ENCODE peak calls at places on chromosomes 6 and 20, in seven cellular contexts. Z, M, B, Y, W, J and U are unnamed samples.

GRCh38 chr6:129135421-129135820 is 252.5 kb downstream of the LAMA2 start:
- DNase-seq in B (no peak), Y (no peak), J (no peak), W (no peak), M (no peak), Z (no peak), U (peak; percentile 72)

GRCh38 chr6:47859132-47859531 is 77.3 kb downstream of the OPN5 start:
- DNase-seq in J (no peak), Y (no peak), Z (no peak), B (no peak), M (no peak), W (no peak), U (no peak)

GRCh38 chr20:4006640-4007039 is 8.7 kb downstream of the RNF24 start:
- DNase-seq in M (peak; percentile 43), Z (peak; percentile 57), J (no peak), Y (no peak), B (no peak), W (no peak), U (peak; percentile 49)

GRCh38 chr20:59774204-59774641 is 159.2 kb downstream of the SYCP2 start:
- DNase-seq in B (no peak), Y (peak; percentile 42), M (no peak), W (no peak), Z (no peak), J (no peak), U (no peak)

GRCh38 chr20:8542115-8542486 is 410.0 kb downstream of the PLCB1 start:
- DNase-seq in Y (no peak), M (no peak), B (no peak), J (no peak), Z (no peak), W (no peak), U (no peak)

GRCh38 chr20:2114106-2114505 is 12.5 kb downstream of the STK35 start:
- DNase-seq in Z (no peak), M (no peak), W (no peak), B (no peak), Y (no peak), J (no peak), U (no peak)

GRCh38 chr6:30727920-30728605 is 7.9 kb downstream of the TUBB start:
- DNase-seq in Y (no peak), M (no peak), Z (no peak), W (no peak), J (no peak), B (peak; percentile 80), U (peak; percentile 68)

GRCh38 chr6:47180633-47181032 is 129.1 kb downstream of the TNFRSF21 start:
- DNase-seq in W (no peak), Y (no peak), Z (no peak), M (peak; percentile 61), J (no peak), B (peak; percentile 60), U (peak; percentile 51)

GRCh38 chr6:144753023-144753705 is 468.0 kb downstream of the UTRN start:
- DNase-seq in Y (no peak), J (no peak), Z (no peak), M (no peak), W (no peak), B (no peak), U (no peak)

GRCh38 chr6:65937982-65938381 is 231.0 kb upstream of the EYS start:
- DNase-seq in M (peak; percentile 5), B (no peak), J (no peak), Z (peak; percentile 70), W (no peak), Y (peak; percentile 86), U (peak; percentile 4)

GRCh38 chr20:4038047-4038459 is 22.7 kb upstream of the RNF24 start:
- DNase-seq in Y (peak; percentile 94), Z (no peak), M (peak; percentile 81), B (peak; percentile 79), J (peak; percentile 69), W (no peak), U (peak; percentile 74)

GRCh38 chr20:24859539-24859938 is 89.5 kb upstream of the CST7 start:
- DNase-seq in Y (no peak), M (no peak), B (no peak), W (no peak), J (no peak), Z (no peak), U (no peak)

GRCh38 chr6:74899416-74899815 is 306.4 kb downstream of the COL12A1 start:
- DNase-seq in J (no peak), B (peak; percentile 77), Z (no peak), M (peak; percentile 42), W (no peak), Y (no peak), U (peak; percentile 76)

GRCh38 chr20:61680096-61680495 is 385.6 kb downstream of the TAF4 start:
- DNase-seq in Y (no peak), W (no peak), J (no peak), M (no peak), B (no peak), Z (no peak), U (no peak)
- H3K4me3 ChIP-seq in Y (no peak overlapping the region), W (no peak overlapping the region), J (no peak overlapping the region), M (no peak overlapping the region), B (no peak overlapping the region), Z (no peak overlapping the region), U (no peak overlapping the region)

DNA sequence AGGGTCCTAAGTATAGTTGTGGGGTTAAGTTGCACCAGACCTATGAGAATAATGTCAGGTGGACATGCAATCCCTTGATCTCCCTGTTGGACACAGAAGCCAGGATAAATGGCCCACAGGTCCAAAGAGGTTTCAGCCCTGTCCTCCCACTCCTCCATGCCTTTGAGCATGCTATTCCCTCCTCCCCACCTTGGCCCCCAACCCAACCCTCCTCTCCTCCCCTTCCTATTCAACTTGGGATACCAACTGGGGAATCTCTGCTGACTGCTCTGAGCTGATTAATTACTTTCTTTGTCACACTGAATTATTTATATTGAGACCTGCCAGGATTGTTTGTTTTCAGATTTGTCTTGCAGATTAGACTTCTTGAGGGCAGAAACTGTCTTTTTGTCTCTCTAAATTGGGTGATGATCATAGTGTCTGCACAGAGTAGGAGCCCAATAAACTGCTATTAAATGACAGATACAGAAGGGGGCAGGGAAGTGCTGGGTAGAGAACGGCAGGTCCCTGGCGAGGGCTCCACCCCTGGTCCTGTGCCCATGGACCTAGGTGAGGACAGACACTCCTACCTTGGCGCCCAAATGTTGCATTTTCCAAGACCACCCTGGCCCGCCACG is 120.9 kb downstream of the UNC5CL start:
- DNase-seq in B (no peak), M (no peak), W (no peak), J (no peak), Z (no peak), Y (peak; percentile 36), U (no peak)
- TF ChIP-seq CTCF in B (no peak), M (no peak), W (no peak), J (no peak), Z (no peak), Y (no peak), U (no peak)

GRCh38 chr6:52024451-52025068 is 62.9 kb downstream of the PKHD1 start:
- DNase-seq in M (no peak), Z (no peak), J (no peak), Y (no peak), W (no peak), B (no peak), U (no peak)
- H3K4me3 ChIP-seq in M (no peak overlapping the region), Z (no peak overlapping the region), J (no peak overlapping the region), Y (no peak overlapping the region), W (no peak overlapping the region), B (no peak overlapping the region), U (no peak overlapping the region)

GRCh38 chr6:43852350-43852864 is 82.4 kb downstream of the VEGFA start:
- DNase-seq in Y (no peak), B (no peak), J (no peak), W (no peak), M (no peak), Z (no peak), U (no peak)

GRCh38 chr6:43849844-43850243 is 79.8 kb downstream of the VEGFA start:
- DNase-seq in M (peak; percentile 64), J (no peak), Y (no peak), Z (no peak), B (peak; percentile 89), W (no peak), U (no peak)

GRCh38 chr6:43851204-43851855 is 81.3 kb downstream of the VEGFA start:
- DNase-seq in Y (no peak), W (no peak), Z (no peak), B (peak; percentile 91), J (no peak), M (peak; percentile 66), U (peak; percentile 83)

GRCh38 chr6:43848992-43849391 is 79.0 kb downstream of the VEGFA start:
- DNase-seq in M (no peak), B (no peak), Y (no peak), Z (no peak), J (no peak), W (no peak), U (no peak)

GRCh38 chr6:43850314-43851203 is 80.5 kb downstream of the VEGFA start:
- DNase-seq in M (no peak), J (no peak), W (no peak), B (no peak), Z (no peak), Y (no peak), U (no peak)
- TF ChIP-seq CTCF in M (no peak), J (no peak), W (no peak), B (no peak), Z (no peak), Y (no peak), U (no peak)